ENCODE peak calls at places on chromosomes 1 and 21, in eight cellular contexts. One of them, this sample, is unnamed. For H3K27me3, the result is how much of the 10 kb centered on the place peaks cover.

GRCh38 chr1:234988536-234988935 is 140.1 kb downstream of the TOMM20 start:
- DNase-seq in Karpas-422: no peak
- DNase-seq in GM23338: no peak
- DNase-seq in psoas muscle: no peak
- DNase-seq in aorta: no peak
- DNase-seq in lung: no peak
- DNase-seq in transverse colon: no peak
- DNase-seq in right cardiac atrium: no peak
- DNase-seq in this sample: no peak

GRCh38 chr1:183711691-183712401 is 58.7 kb upstream of the APOBEC4 start:
- DNase-seq in Karpas-422: no peak
- DNase-seq in GM23338: no peak
- DNase-seq in psoas muscle: no peak
- DNase-seq in aorta: no peak
- DNase-seq in lung: no peak
- DNase-seq in transverse colon: no peak
- DNase-seq in right cardiac atrium: no peak
- DNase-seq in this sample: no peak

GRCh38 chr1:202618387-202619022 is 91.7 kb downstream of the SYT2 start:
- DNase-seq in Karpas-422: no peak
- DNase-seq in GM23338: no peak
- DNase-seq in psoas muscle: peak
- DNase-seq in aorta: no peak
- DNase-seq in lung: no peak
- DNase-seq in transverse colon: no peak
- DNase-seq in right cardiac atrium: no peak
- DNase-seq in this sample: no peak

GRCh38 chr1:201626629-201627275 is 87.8 kb downstream of the NAV1 start:
- DNase-seq in Karpas-422: no peak
- DNase-seq in GM23338: no peak
- DNase-seq in psoas muscle: no peak
- DNase-seq in aorta: no peak
- DNase-seq in lung: no peak
- DNase-seq in transverse colon: no peak
- DNase-seq in right cardiac atrium: no peak
- DNase-seq in this sample: no peak

GRCh38 chr1:53654216-53655210 is 84.5 kb downstream of the GLIS1 start:
- DNase-seq in Karpas-422: no peak
- DNase-seq in GM23338: no peak
- DNase-seq in psoas muscle: no peak
- DNase-seq in aorta: peak
- DNase-seq in lung: no peak
- DNase-seq in transverse colon: no peak
- DNase-seq in right cardiac atrium: no peak
- DNase-seq in this sample: no peak

GRCh38 chr1:213883618-213884017 is 104.2 kb upstream of the PROX1 start:
- DNase-seq in Karpas-422: peak
- DNase-seq in GM23338: no peak
- DNase-seq in psoas muscle: no peak
- DNase-seq in aorta: no peak
- DNase-seq in lung: no peak
- DNase-seq in transverse colon: no peak
- DNase-seq in right cardiac atrium: no peak
- DNase-seq in this sample: no peak

GRCh38 chr1:66364578-66365391 is 169.2 kb upstream of the SGIP1 start:
- DNase-seq in Karpas-422: no peak
- DNase-seq in GM23338: no peak
- DNase-seq in psoas muscle: no peak
- DNase-seq in aorta: no peak
- DNase-seq in lung: no peak
- DNase-seq in transverse colon: no peak
- DNase-seq in right cardiac atrium: no peak
- DNase-seq in this sample: no peak

GRCh38 chr21:41425954-41426655 is at the start of gene MX1:
- DNase-seq in Karpas-422: peak
- DNase-seq in GM23338: peak
- DNase-seq in psoas muscle: peak
- DNase-seq in aorta: peak
- DNase-seq in lung: peak
- DNase-seq in transverse colon: peak
- DNase-seq in right cardiac atrium: peak
- DNase-seq in this sample: peak

GRCh38 chr1:87094238-87094637 is 179.8 kb downstream of the HS2ST1 start:
- DNase-seq in Karpas-422: no peak
- DNase-seq in GM23338: no peak
- DNase-seq in psoas muscle: no peak
- DNase-seq in aorta: no peak
- DNase-seq in lung: no peak
- DNase-seq in transverse colon: no peak
- DNase-seq in right cardiac atrium: no peak
- DNase-seq in this sample: no peak

GRCh38 chr1:46558141-46558963 is 6.9 kb upstream of the KNCN start:
- DNase-seq in Karpas-422: no peak
- DNase-seq in GM23338: peak
- DNase-seq in psoas muscle: no peak
- DNase-seq in aorta: peak
- DNase-seq in lung: no peak
- DNase-seq in transverse colon: no peak
- DNase-seq in right cardiac atrium: no peak
- DNase-seq in this sample: peak

GRCh38 chr1:33346921-33347649 is 26.2 kb upstream of the A3GALT2 start:
- DNase-seq in Karpas-422: no peak
- DNase-seq in GM23338: no peak
- DNase-seq in psoas muscle: peak
- DNase-seq in aorta: no peak
- DNase-seq in lung: peak
- DNase-seq in transverse colon: peak
- DNase-seq in right cardiac atrium: peak
- DNase-seq in this sample: peak

GRCh38 chr1:231814031-231814430 is 187.4 kb downstream of the DISC1 start:
- DNase-seq in Karpas-422: no peak
- DNase-seq in GM23338: no peak
- DNase-seq in psoas muscle: no peak
- DNase-seq in aorta: no peak
- DNase-seq in lung: no peak
- DNase-seq in transverse colon: no peak
- DNase-seq in right cardiac atrium: no peak
- DNase-seq in this sample: no peak

GRCh38 chr1:1120096-1120495 is 4.2 kb upstream of the C1orf159 start:
- DNase-seq in Karpas-422: no peak
- DNase-seq in GM23338: no peak
- DNase-seq in psoas muscle: no peak
- DNase-seq in aorta: peak
- DNase-seq in lung: no peak
- DNase-seq in transverse colon: peak
- DNase-seq in right cardiac atrium: peak
- DNase-seq in this sample: no peak

GRCh38 chr1:145689922-145690321 is 17.2 kb downstream of the PDZK1 start:
- DNase-seq in Karpas-422: no peak
- DNase-seq in GM23338: no peak
- DNase-seq in psoas muscle: no peak
- DNase-seq in aorta: no peak
- DNase-seq in lung: no peak
- DNase-seq in transverse colon: no peak
- DNase-seq in right cardiac atrium: no peak
- DNase-seq in this sample: no peak

DNA sequence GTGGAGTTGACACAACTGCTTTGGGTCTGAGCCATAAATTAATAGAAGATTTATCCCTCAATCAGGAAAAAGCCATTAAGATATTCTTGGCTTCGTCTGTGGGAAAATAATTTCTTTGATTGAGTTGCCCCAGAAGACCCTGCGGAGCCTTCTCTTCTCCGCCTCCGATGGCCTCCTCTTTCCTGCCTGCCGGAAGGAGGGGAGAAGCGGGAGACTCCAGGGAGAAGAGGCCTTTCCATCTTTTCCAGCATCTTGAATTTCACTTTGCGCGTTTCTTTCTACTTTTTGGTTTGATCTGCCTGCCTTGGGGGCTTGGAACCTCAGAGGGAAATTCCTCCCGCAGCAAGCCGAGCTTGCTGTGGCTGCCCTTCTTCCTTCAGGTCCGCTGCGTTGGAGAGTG is 16.8 kb downstream of the HLX start:
- DNase-seq in Karpas-422: no peak
- DNase-seq in GM23338: peak
- DNase-seq in psoas muscle: no peak
- DNase-seq in aorta: no peak
- DNase-seq in lung: no peak
- DNase-seq in transverse colon: no peak
- DNase-seq in right cardiac atrium: no peak
- DNase-seq in this sample: no peak
- H3K27me3 ChIP-seq in Karpas-422: under half
- H3K27me3 ChIP-seq in GM23338: half or more
- H3K27me3 ChIP-seq in psoas muscle: under half
- H3K27me3 ChIP-seq in aorta: under half
- H3K27me3 ChIP-seq in lung: under half
- H3K27me3 ChIP-seq in transverse colon: half or more
- H3K27me3 ChIP-seq in right cardiac atrium: under half
- H3K27me3 ChIP-seq in this sample: under half

DNA sequence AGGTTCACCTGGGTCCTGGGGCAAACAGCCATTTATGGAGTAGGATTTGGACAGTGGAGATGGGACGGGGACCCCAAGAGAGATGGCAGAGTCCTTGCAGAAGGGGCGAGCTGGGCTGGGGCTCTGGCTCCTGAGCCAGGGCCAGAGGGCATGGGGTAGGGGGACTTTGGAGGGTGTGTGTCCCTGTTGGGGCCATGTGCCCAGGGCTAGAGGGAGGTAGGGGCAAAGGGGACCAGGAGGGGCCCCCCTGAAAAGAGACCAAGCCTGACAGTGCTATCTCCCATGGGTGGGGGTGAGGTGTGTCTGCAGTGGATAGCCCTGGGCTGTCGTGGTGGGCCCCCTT is 92.3 kb downstream of the TRIM11 start:
- DNase-seq in Karpas-422: no peak
- DNase-seq in GM23338: no peak
- DNase-seq in psoas muscle: peak
- DNase-seq in aorta: no peak
- DNase-seq in lung: no peak
- DNase-seq in transverse colon: no peak
- DNase-seq in right cardiac atrium: no peak
- DNase-seq in this sample: no peak
- H3K27ac ChIP-seq in Karpas-422: no peak
- H3K27ac ChIP-seq in GM23338: no peak
- H3K27ac ChIP-seq in psoas muscle: peak
- H3K27ac ChIP-seq in aorta: no peak
- H3K27ac ChIP-seq in lung: no peak
- H3K27ac ChIP-seq in transverse colon: no peak
- H3K27ac ChIP-seq in right cardiac atrium: no peak
- H3K27ac ChIP-seq in this sample: no peak

GRCh38 chr21:26877015-26877414 is 31.8 kb upstream of the ADAMTS1 start:
- DNase-seq in Karpas-422: no peak
- DNase-seq in GM23338: no peak
- DNase-seq in psoas muscle: no peak
- DNase-seq in aorta: no peak
- DNase-seq in lung: no peak
- DNase-seq in transverse colon: no peak
- DNase-seq in right cardiac atrium: no peak
- DNase-seq in this sample: no peak
- H3K27me3 ChIP-seq in Karpas-422: under half
- H3K27me3 ChIP-seq in GM23338: under half
- H3K27me3 ChIP-seq in psoas muscle: under half
- H3K27me3 ChIP-seq in aorta: under half
- H3K27me3 ChIP-seq in lung: under half
- H3K27me3 ChIP-seq in transverse colon: under half
- H3K27me3 ChIP-seq in right cardiac atrium: under half
- H3K27me3 ChIP-seq in this sample: under half

GRCh38 chr1:199272690-199273089 is 633.9 kb downstream of the PTPRC start:
- DNase-seq in Karpas-422: no peak
- DNase-seq in GM23338: peak
- DNase-seq in psoas muscle: peak
- DNase-seq in aorta: peak
- DNase-seq in lung: peak
- DNase-seq in transverse colon: no peak
- DNase-seq in right cardiac atrium: peak
- DNase-seq in this sample: peak
- H3K27ac ChIP-seq in Karpas-422: no peak
- H3K27ac ChIP-seq in GM23338: no peak
- H3K27ac ChIP-seq in psoas muscle: peak
- H3K27ac ChIP-seq in aorta: no peak
- H3K27ac ChIP-seq in lung: no peak
- H3K27ac ChIP-seq in transverse colon: no peak
- H3K27ac ChIP-seq in right cardiac atrium: no peak
- H3K27ac ChIP-seq in this sample: no peak